ENCODE peak calls at places on chromosomes 16 and 17, in ten cellular contexts. One of them, this sample, is unnamed.

GRCh38 chr16:5020551-5020950 is 13.2 kb downstream of the NAGPA start:
- DNase-seq in CD8-positive, alpha-beta memory T cell: no peak
- DNase-seq in AG09309: no peak
- DNase-seq in activated T-cell treated with anti-CD3 and anti-CD28 coated beads, Interleukin-2, amount 50 U/mL, for 24 hours: no peak
- DNase-seq in activated naive CD4-positive, alpha-beta T cell treated with anti-CD3 and anti-CD28 coated beads for 36 hours: no peak
- DNase-seq in HS-27A: no peak
- DNase-seq in central memory CD8-positive, alpha-beta T cell: no peak
- DNase-seq in activated CD8-positive, alpha-beta memory T cell treated with anti-CD3 and anti-CD28 coated beads for 1 hour: no peak
- DNase-seq in stomach: no peak
- DNase-seq in mammary epithelial cell: no peak
- DNase-seq in this sample: no peak

GRCh38 chr17:69473801-69474170 is 59.3 kb downstream of the MAP2K6 start:
- DNase-seq in mammary epithelial cell: peak
- DNase-seq in CD8-positive, alpha-beta memory T cell: no peak
- DNase-seq in HS-27A: no peak
- DNase-seq in activated T-cell treated with anti-CD3 and anti-CD28 coated beads, Interleukin-2, amount 50 U/mL, for 24 hours: no peak
- DNase-seq in AG09309: peak
- DNase-seq in central memory CD8-positive, alpha-beta T cell: no peak
- DNase-seq in activated CD8-positive, alpha-beta memory T cell treated with anti-CD3 and anti-CD28 coated beads for 1 hour: no peak
- DNase-seq in activated naive CD4-positive, alpha-beta T cell treated with anti-CD3 and anti-CD28 coated beads for 36 hours: no peak
- DNase-seq in stomach: no peak
- DNase-seq in this sample: no peak

GRCh38 chr16:1019234-1019933 is 37.8 kb downstream of the SOX8 start:
- DNase-seq in AG09309: peak
- DNase-seq in CD8-positive, alpha-beta memory T cell: no peak
- DNase-seq in activated naive CD4-positive, alpha-beta T cell treated with anti-CD3 and anti-CD28 coated beads for 36 hours: no peak
- DNase-seq in activated CD8-positive, alpha-beta memory T cell treated with anti-CD3 and anti-CD28 coated beads for 1 hour: no peak
- DNase-seq in central memory CD8-positive, alpha-beta T cell: no peak
- DNase-seq in stomach: no peak
- DNase-seq in mammary epithelial cell: peak
- DNase-seq in HS-27A: no peak
- DNase-seq in activated T-cell treated with anti-CD3 and anti-CD28 coated beads, Interleukin-2, amount 50 U/mL, for 24 hours: no peak
- DNase-seq in this sample: no peak

GRCh38 chr17:42200702-42201101 is 6.4 kb upstream of the GHDC start:
- DNase-seq in activated naive CD4-positive, alpha-beta T cell treated with anti-CD3 and anti-CD28 coated beads for 36 hours: no peak
- DNase-seq in HS-27A: no peak
- DNase-seq in CD8-positive, alpha-beta memory T cell: no peak
- DNase-seq in central memory CD8-positive, alpha-beta T cell: no peak
- DNase-seq in stomach: peak
- DNase-seq in activated CD8-positive, alpha-beta memory T cell treated with anti-CD3 and anti-CD28 coated beads for 1 hour: no peak
- DNase-seq in mammary epithelial cell: no peak
- DNase-seq in activated T-cell treated with anti-CD3 and anti-CD28 coated beads, Interleukin-2, amount 50 U/mL, for 24 hours: no peak
- DNase-seq in AG09309: no peak
- DNase-seq in this sample: no peak

GRCh38 chr16:2860826-2861567 is 3.0 kb upstream of the PRSS22 start:
- DNase-seq in stomach: no peak
- DNase-seq in mammary epithelial cell: peak
- DNase-seq in activated naive CD4-positive, alpha-beta T cell treated with anti-CD3 and anti-CD28 coated beads for 36 hours: peak
- DNase-seq in central memory CD8-positive, alpha-beta T cell: no peak
- DNase-seq in activated T-cell treated with anti-CD3 and anti-CD28 coated beads, Interleukin-2, amount 50 U/mL, for 24 hours: no peak
- DNase-seq in activated CD8-positive, alpha-beta memory T cell treated with anti-CD3 and anti-CD28 coated beads for 1 hour: no peak
- DNase-seq in HS-27A: no peak
- DNase-seq in CD8-positive, alpha-beta memory T cell: no peak
- DNase-seq in AG09309: no peak
- DNase-seq in this sample: peak

GRCh38 chr17:68621065-68621464 is 19.9 kb upstream of the FAM20A start:
- DNase-seq in activated CD8-positive, alpha-beta memory T cell treated with anti-CD3 and anti-CD28 coated beads for 1 hour: no peak
- DNase-seq in HS-27A: no peak
- DNase-seq in central memory CD8-positive, alpha-beta T cell: no peak
- DNase-seq in activated T-cell treated with anti-CD3 and anti-CD28 coated beads, Interleukin-2, amount 50 U/mL, for 24 hours: no peak
- DNase-seq in stomach: no peak
- DNase-seq in mammary epithelial cell: no peak
- DNase-seq in CD8-positive, alpha-beta memory T cell: no peak
- DNase-seq in AG09309: no peak
- DNase-seq in activated naive CD4-positive, alpha-beta T cell treated with anti-CD3 and anti-CD28 coated beads for 36 hours: no peak
- DNase-seq in this sample: no peak

GRCh38 chr16:57617604-57618111 is 10.8 kb upstream of the ADGRG1 start:
- DNase-seq in central memory CD8-positive, alpha-beta T cell: no peak
- DNase-seq in stomach: peak
- DNase-seq in AG09309: no peak
- DNase-seq in HS-27A: no peak
- DNase-seq in mammary epithelial cell: no peak
- DNase-seq in activated CD8-positive, alpha-beta memory T cell treated with anti-CD3 and anti-CD28 coated beads for 1 hour: no peak
- DNase-seq in CD8-positive, alpha-beta memory T cell: no peak
- DNase-seq in activated naive CD4-positive, alpha-beta T cell treated with anti-CD3 and anti-CD28 coated beads for 36 hours: no peak
- DNase-seq in activated T-cell treated with anti-CD3 and anti-CD28 coated beads, Interleukin-2, amount 50 U/mL, for 24 hours: peak
- DNase-seq in this sample: no peak

GRCh38 chr16:75054556-75054947 is 55.7 kb downstream of the ZNRF1 start:
- DNase-seq in activated T-cell treated with anti-CD3 and anti-CD28 coated beads, Interleukin-2, amount 50 U/mL, for 24 hours: no peak
- DNase-seq in HS-27A: no peak
- DNase-seq in AG09309: no peak
- DNase-seq in CD8-positive, alpha-beta memory T cell: no peak
- DNase-seq in central memory CD8-positive, alpha-beta T cell: no peak
- DNase-seq in activated naive CD4-positive, alpha-beta T cell treated with anti-CD3 and anti-CD28 coated beads for 36 hours: no peak
- DNase-seq in mammary epithelial cell: no peak
- DNase-seq in activated CD8-positive, alpha-beta memory T cell treated with anti-CD3 and anti-CD28 coated beads for 1 hour: no peak
- DNase-seq in stomach: no peak
- DNase-seq in this sample: no peak

GRCh38 chr17:82668024-82668630 is 19.9 kb upstream of the WDR45B start:
- DNase-seq in central memory CD8-positive, alpha-beta T cell: no peak
- DNase-seq in HS-27A: no peak
- DNase-seq in stomach: no peak
- DNase-seq in activated T-cell treated with anti-CD3 and anti-CD28 coated beads, Interleukin-2, amount 50 U/mL, for 24 hours: no peak
- DNase-seq in mammary epithelial cell: no peak
- DNase-seq in CD8-positive, alpha-beta memory T cell: no peak
- DNase-seq in activated naive CD4-positive, alpha-beta T cell treated with anti-CD3 and anti-CD28 coated beads for 36 hours: no peak
- DNase-seq in activated CD8-positive, alpha-beta memory T cell treated with anti-CD3 and anti-CD28 coated beads for 1 hour: no peak
- DNase-seq in AG09309: no peak
- DNase-seq in this sample: no peak

GRCh38 chr16:53089434-53090270 is 34.9 kb downstream of the CHD9 start:
- DNase-seq in central memory CD8-positive, alpha-beta T cell: no peak
- DNase-seq in stomach: no peak
- DNase-seq in AG09309: no peak
- DNase-seq in activated T-cell treated with anti-CD3 and anti-CD28 coated beads, Interleukin-2, amount 50 U/mL, for 24 hours: no peak
- DNase-seq in CD8-positive, alpha-beta memory T cell: no peak
- DNase-seq in HS-27A: no peak
- DNase-seq in activated naive CD4-positive, alpha-beta T cell treated with anti-CD3 and anti-CD28 coated beads for 36 hours: no peak
- DNase-seq in mammary epithelial cell: no peak
- DNase-seq in activated CD8-positive, alpha-beta memory T cell treated with anti-CD3 and anti-CD28 coated beads for 1 hour: no peak
- DNase-seq in this sample: no peak

GRCh38 chr17:75105269-75106080 is 4.3 kb upstream of the ARMC7 start:
- DNase-seq in AG09309: no peak
- DNase-seq in mammary epithelial cell: no peak
- DNase-seq in activated CD8-positive, alpha-beta memory T cell treated with anti-CD3 and anti-CD28 coated beads for 1 hour: no peak
- DNase-seq in activated naive CD4-positive, alpha-beta T cell treated with anti-CD3 and anti-CD28 coated beads for 36 hours: peak
- DNase-seq in CD8-positive, alpha-beta memory T cell: no peak
- DNase-seq in stomach: peak
- DNase-seq in central memory CD8-positive, alpha-beta T cell: no peak
- DNase-seq in activated T-cell treated with anti-CD3 and anti-CD28 coated beads, Interleukin-2, amount 50 U/mL, for 24 hours: no peak
- DNase-seq in HS-27A: no peak
- DNase-seq in this sample: peak

GRCh38 chr17:78378225-78379133 is at the start of gene PGS1:
- DNase-seq in mammary epithelial cell: peak
- DNase-seq in central memory CD8-positive, alpha-beta T cell: peak
- DNase-seq in activated T-cell treated with anti-CD3 and anti-CD28 coated beads, Interleukin-2, amount 50 U/mL, for 24 hours: peak
- DNase-seq in HS-27A: no peak
- DNase-seq in activated CD8-positive, alpha-beta memory T cell treated with anti-CD3 and anti-CD28 coated beads for 1 hour: no peak
- DNase-seq in AG09309: no peak
- DNase-seq in activated naive CD4-positive, alpha-beta T cell treated with anti-CD3 and anti-CD28 coated beads for 36 hours: peak
- DNase-seq in stomach: peak
- DNase-seq in CD8-positive, alpha-beta memory T cell: peak
- DNase-seq in this sample: peak

GRCh38 chr16:29811896-29812665 is at the start of gene PRRT2:
- DNase-seq in stomach: no peak
- DNase-seq in mammary epithelial cell: no peak
- DNase-seq in HS-27A: no peak
- DNase-seq in activated CD8-positive, alpha-beta memory T cell treated with anti-CD3 and anti-CD28 coated beads for 1 hour: no peak
- DNase-seq in activated naive CD4-positive, alpha-beta T cell treated with anti-CD3 and anti-CD28 coated beads for 36 hours: peak
- DNase-seq in activated T-cell treated with anti-CD3 and anti-CD28 coated beads, Interleukin-2, amount 50 U/mL, for 24 hours: peak
- DNase-seq in CD8-positive, alpha-beta memory T cell: no peak
- DNase-seq in AG09309: no peak
- DNase-seq in central memory CD8-positive, alpha-beta T cell: no peak
- DNase-seq in this sample: peak

GRCh38 chr17:35907266-35907637 is 23.3 kb downstream of the RDM1 start:
- DNase-seq in activated naive CD4-positive, alpha-beta T cell treated with anti-CD3 and anti-CD28 coated beads for 36 hours: no peak
- DNase-seq in activated T-cell treated with anti-CD3 and anti-CD28 coated beads, Interleukin-2, amount 50 U/mL, for 24 hours: no peak
- DNase-seq in AG09309: no peak
- DNase-seq in activated CD8-positive, alpha-beta memory T cell treated with anti-CD3 and anti-CD28 coated beads for 1 hour: no peak
- DNase-seq in HS-27A: no peak
- DNase-seq in stomach: no peak
- DNase-seq in CD8-positive, alpha-beta memory T cell: no peak
- DNase-seq in mammary epithelial cell: no peak
- DNase-seq in central memory CD8-positive, alpha-beta T cell: no peak
- DNase-seq in this sample: no peak

GRCh38 chr17:58381124-58381838 is 29.3 kb upstream of the SUPT4H1 start:
- DNase-seq in activated T-cell treated with anti-CD3 and anti-CD28 coated beads, Interleukin-2, amount 50 U/mL, for 24 hours: no peak
- DNase-seq in HS-27A: no peak
- DNase-seq in stomach: peak
- DNase-seq in activated CD8-positive, alpha-beta memory T cell treated with anti-CD3 and anti-CD28 coated beads for 1 hour: no peak
- DNase-seq in central memory CD8-positive, alpha-beta T cell: no peak
- DNase-seq in CD8-positive, alpha-beta memory T cell: no peak
- DNase-seq in activated naive CD4-positive, alpha-beta T cell treated with anti-CD3 and anti-CD28 coated beads for 36 hours: no peak
- DNase-seq in mammary epithelial cell: no peak
- DNase-seq in AG09309: no peak
- DNase-seq in this sample: no peak

GRCh38 chr16:14071576-14072271 is 605 bp downstream of the MRTFB start:
- DNase-seq in activated naive CD4-positive, alpha-beta T cell treated with anti-CD3 and anti-CD28 coated beads for 36 hours: peak
- DNase-seq in AG09309: no peak
- DNase-seq in activated T-cell treated with anti-CD3 and anti-CD28 coated beads, Interleukin-2, amount 50 U/mL, for 24 hours: no peak
- DNase-seq in CD8-positive, alpha-beta memory T cell: no peak
- DNase-seq in HS-27A: no peak
- DNase-seq in mammary epithelial cell: peak
- DNase-seq in stomach: no peak
- DNase-seq in activated CD8-positive, alpha-beta memory T cell treated with anti-CD3 and anti-CD28 coated beads for 1 hour: no peak
- DNase-seq in central memory CD8-positive, alpha-beta T cell: no peak
- DNase-seq in this sample: peak

GRCh38 chr17:77654861-77655260 is 303.6 kb upstream of the TNRC6C start:
- DNase-seq in mammary epithelial cell: no peak
- DNase-seq in central memory CD8-positive, alpha-beta T cell: no peak
- DNase-seq in activated naive CD4-positive, alpha-beta T cell treated with anti-CD3 and anti-CD28 coated beads for 36 hours: no peak
- DNase-seq in AG09309: no peak
- DNase-seq in activated CD8-positive, alpha-beta memory T cell treated with anti-CD3 and anti-CD28 coated beads for 1 hour: no peak
- DNase-seq in HS-27A: no peak
- DNase-seq in stomach: no peak
- DNase-seq in activated T-cell treated with anti-CD3 and anti-CD28 coated beads, Interleukin-2, amount 50 U/mL, for 24 hours: no peak
- DNase-seq in CD8-positive, alpha-beta memory T cell: no peak
- DNase-seq in this sample: no peak

GRCh38 chr16:66511615-66512500 is 38.1 kb downstream of the TK2 start:
- DNase-seq in activated naive CD4-positive, alpha-beta T cell treated with anti-CD3 and anti-CD28 coated beads for 36 hours: peak
- DNase-seq in mammary epithelial cell: peak
- DNase-seq in activated CD8-positive, alpha-beta memory T cell treated with anti-CD3 and anti-CD28 coated beads for 1 hour: no peak
- DNase-seq in AG09309: no peak
- DNase-seq in stomach: peak
- DNase-seq in central memory CD8-positive, alpha-beta T cell: no peak
- DNase-seq in CD8-positive, alpha-beta memory T cell: no peak
- DNase-seq in HS-27A: peak
- DNase-seq in activated T-cell treated with anti-CD3 and anti-CD28 coated beads, Interleukin-2, amount 50 U/mL, for 24 hours: no peak
- DNase-seq in this sample: no peak

GRCh38 chr17:79990704-79991103 is 45.0 kb downstream of the TBC1D16 start:
- DNase-seq in activated CD8-positive, alpha-beta memory T cell treated with anti-CD3 and anti-CD28 coated beads for 1 hour: no peak
- DNase-seq in activated naive CD4-positive, alpha-beta T cell treated with anti-CD3 and anti-CD28 coated beads for 36 hours: no peak
- DNase-seq in central memory CD8-positive, alpha-beta T cell: no peak
- DNase-seq in AG09309: no peak
- DNase-seq in CD8-positive, alpha-beta memory T cell: no peak
- DNase-seq in activated T-cell treated with anti-CD3 and anti-CD28 coated beads, Interleukin-2, amount 50 U/mL, for 24 hours: no peak
- DNase-seq in mammary epithelial cell: no peak
- DNase-seq in HS-27A: no peak
- DNase-seq in stomach: no peak
- DNase-seq in this sample: no peak

GRCh38 chr17:32350662-32351418 is 883 bp downstream of the ZNF207 start:
- DNase-seq in CD8-positive, alpha-beta memory T cell: peak
- DNase-seq in HS-27A: no peak
- DNase-seq in stomach: peak
- DNase-seq in activated CD8-positive, alpha-beta memory T cell treated with anti-CD3 and anti-CD28 coated beads for 1 hour: no peak
- DNase-seq in activated naive CD4-positive, alpha-beta T cell treated with anti-CD3 and anti-CD28 coated beads for 36 hours: peak
- DNase-seq in mammary epithelial cell: peak
- DNase-seq in activated T-cell treated with anti-CD3 and anti-CD28 coated beads, Interleukin-2, amount 50 U/mL, for 24 hours: no peak
- DNase-seq in central memory CD8-positive, alpha-beta T cell: no peak
- DNase-seq in AG09309: no peak
- DNase-seq in this sample: peak

GRCh38 chr17:75240394-75241142 is 20.8 kb downstream of the GGA3 start:
- DNase-seq in HS-27A: no peak
- DNase-seq in activated CD8-positive, alpha-beta memory T cell treated with anti-CD3 and anti-CD28 coated beads for 1 hour: no peak
- DNase-seq in activated T-cell treated with anti-CD3 and anti-CD28 coated beads, Interleukin-2, amount 50 U/mL, for 24 hours: peak
- DNase-seq in CD8-positive, alpha-beta memory T cell: no peak
- DNase-seq in activated naive CD4-positive, alpha-beta T cell treated with anti-CD3 and anti-CD28 coated beads for 36 hours: peak
- DNase-seq in stomach: no peak
- DNase-seq in AG09309: no peak
- DNase-seq in central memory CD8-positive, alpha-beta T cell: no peak
- DNase-seq in mammary epithelial cell: no peak
- DNase-seq in this sample: peak

GRCh38 chr16:72875291-72876036 is 172.5 kb downstream of the ZFHX3 start:
- DNase-seq in HS-27A: no peak
- DNase-seq in mammary epithelial cell: peak
- DNase-seq in CD8-positive, alpha-beta memory T cell: no peak
- DNase-seq in activated CD8-positive, alpha-beta memory T cell treated with anti-CD3 and anti-CD28 coated beads for 1 hour: no peak
- DNase-seq in activated naive CD4-positive, alpha-beta T cell treated with anti-CD3 and anti-CD28 coated beads for 36 hours: no peak
- DNase-seq in activated T-cell treated with anti-CD3 and anti-CD28 coated beads, Interleukin-2, amount 50 U/mL, for 24 hours: no peak
- DNase-seq in central memory CD8-positive, alpha-beta T cell: no peak
- DNase-seq in AG09309: no peak
- DNase-seq in stomach: no peak
- DNase-seq in this sample: no peak

GRCh38 chr17:5263441-5263840 is 18.6 kb upstream of the RABEP1 start:
- DNase-seq in CD8-positive, alpha-beta memory T cell: no peak
- DNase-seq in activated CD8-positive, alpha-beta memory T cell treated with anti-CD3 and anti-CD28 coated beads for 1 hour: no peak
- DNase-seq in AG09309: no peak
- DNase-seq in central memory CD8-positive, alpha-beta T cell: no peak
- DNase-seq in HS-27A: no peak
- DNase-seq in activated naive CD4-positive, alpha-beta T cell treated with anti-CD3 and anti-CD28 coated beads for 36 hours: no peak
- DNase-seq in mammary epithelial cell: no peak
- DNase-seq in activated T-cell treated with anti-CD3 and anti-CD28 coated beads, Interleukin-2, amount 50 U/mL, for 24 hours: no peak
- DNase-seq in stomach: no peak
- DNase-seq in this sample: no peak

GRCh38 chr17:77527836-77528505 is 387.2 kb downstream of the SEC14L1 start:
- DNase-seq in mammary epithelial cell: no peak
- DNase-seq in stomach: peak
- DNase-seq in activated T-cell treated with anti-CD3 and anti-CD28 coated beads, Interleukin-2, amount 50 U/mL, for 24 hours: peak
- DNase-seq in AG09309: no peak
- DNase-seq in activated CD8-positive, alpha-beta memory T cell treated with anti-CD3 and anti-CD28 coated beads for 1 hour: no peak
- DNase-seq in CD8-positive, alpha-beta memory T cell: no peak
- DNase-seq in central memory CD8-positive, alpha-beta T cell: no peak
- DNase-seq in HS-27A: no peak
- DNase-seq in activated naive CD4-positive, alpha-beta T cell treated with anti-CD3 and anti-CD28 coated beads for 36 hours: no peak
- DNase-seq in this sample: no peak

GRCh38 chr16:66007717-66008116 is 358.8 kb upstream of the CDH5 start:
- DNase-seq in AG09309: peak
- DNase-seq in stomach: no peak
- DNase-seq in HS-27A: peak
- DNase-seq in activated CD8-positive, alpha-beta memory T cell treated with anti-CD3 and anti-CD28 coated beads for 1 hour: no peak
- DNase-seq in activated naive CD4-positive, alpha-beta T cell treated with anti-CD3 and anti-CD28 coated beads for 36 hours: no peak
- DNase-seq in activated T-cell treated with anti-CD3 and anti-CD28 coated beads, Interleukin-2, amount 50 U/mL, for 24 hours: no peak
- DNase-seq in central memory CD8-positive, alpha-beta T cell: no peak
- DNase-seq in mammary epithelial cell: no peak
- DNase-seq in CD8-positive, alpha-beta memory T cell: no peak
- DNase-seq in this sample: no peak

GRCh38 chr16:12876778-12877177 is 24.6 kb upstream of the SHISA9 start:
- DNase-seq in activated T-cell treated with anti-CD3 and anti-CD28 coated beads, Interleukin-2, amount 50 U/mL, for 24 hours: no peak
- DNase-seq in stomach: no peak
- DNase-seq in activated CD8-positive, alpha-beta memory T cell treated with anti-CD3 and anti-CD28 coated beads for 1 hour: no peak
- DNase-seq in central memory CD8-positive, alpha-beta T cell: no peak
- DNase-seq in AG09309: no peak
- DNase-seq in mammary epithelial cell: no peak
- DNase-seq in CD8-positive, alpha-beta memory T cell: no peak
- DNase-seq in HS-27A: no peak
- DNase-seq in activated naive CD4-positive, alpha-beta T cell treated with anti-CD3 and anti-CD28 coated beads for 36 hours: no peak
- DNase-seq in this sample: no peak

GRCh38 chr16:15782573-15783365 is 74.1 kb downstream of the MYH11 start:
- DNase-seq in CD8-positive, alpha-beta memory T cell: no peak
- DNase-seq in AG09309: no peak
- DNase-seq in mammary epithelial cell: no peak
- DNase-seq in central memory CD8-positive, alpha-beta T cell: no peak
- DNase-seq in activated naive CD4-positive, alpha-beta T cell treated with anti-CD3 and anti-CD28 coated beads for 36 hours: peak
- DNase-seq in activated CD8-positive, alpha-beta memory T cell treated with anti-CD3 and anti-CD28 coated beads for 1 hour: no peak
- DNase-seq in activated T-cell treated with anti-CD3 and anti-CD28 coated beads, Interleukin-2, amount 50 U/mL, for 24 hours: no peak
- DNase-seq in stomach: no peak
- DNase-seq in HS-27A: no peak
- DNase-seq in this sample: peak

GRCh38 chr16:58299757-58300349 is 5.0 kb upstream of the PRSS54 start:
- DNase-seq in HS-27A: no peak
- DNase-seq in central memory CD8-positive, alpha-beta T cell: no peak
- DNase-seq in activated T-cell treated with anti-CD3 and anti-CD28 coated beads, Interleukin-2, amount 50 U/mL, for 24 hours: no peak
- DNase-seq in AG09309: no peak
- DNase-seq in activated CD8-positive, alpha-beta memory T cell treated with anti-CD3 and anti-CD28 coated beads for 1 hour: no peak
- DNase-seq in stomach: peak
- DNase-seq in CD8-positive, alpha-beta memory T cell: no peak
- DNase-seq in mammary epithelial cell: peak
- DNase-seq in activated naive CD4-positive, alpha-beta T cell treated with anti-CD3 and anti-CD28 coated beads for 36 hours: peak
- DNase-seq in this sample: peak